ENCODE peak calls at places on chromosomes 12 and 14, in four cellular contexts. H is brain microvascular endothelial cell, K is ascending aorta, N is heart right ventricle. F is an unnamed sample.

GRCh38 chr12:18383203-18383602 is 121.9 kb downstream of the PIK3C2G start:
- DNase-seq in K (no peak), H (peak), N (no peak), F (no peak)

GRCh38 chr14:52951730-52952481 is 1.1 kb upstream of the FERMT2 start:
- DNase-seq in K (peak), N (peak), H (peak), F (peak)

GRCh38 chr14:22487401-22487800 is 101.6 kb downstream of the DAD1 start:
- DNase-seq in N (no peak), H (no peak), K (no peak), F (no peak)

GRCh38 chr12:78330131-78330530 is 499.4 kb downstream of the NAV3 start:
- DNase-seq in H (no peak), K (no peak), N (no peak), F (no peak)

GRCh38 chr12:75660107-75660530 is 148.7 kb upstream of the KRR1 start:
- DNase-seq in N (no peak), K (no peak), H (peak), F (no peak)

GRCh38 chr12:28172434-28173030 is 17.7 kb upstream of the CCDC91 start:
- DNase-seq in K (no peak), H (peak), N (no peak), F (no peak)

GRCh38 chr14:105282098-105282725 is 18.6 kb downstream of the BRF1 start:
- DNase-seq in K (no peak), N (no peak), H (no peak), F (no peak)

GRCh38 chr12:124754949-124755800 is 108.5 kb downstream of the SCARB1 start:
- DNase-seq in H (peak), N (peak), K (peak), F (peak)

GRCh38 chr14:38125484-38125912 is 82.2 kb upstream of the SSTR1 start:
- DNase-seq in N (no peak), K (no peak), H (no peak), F (no peak)

GRCh38 chr12:20822415-20822814 is 11.9 kb downstream of the SLCO1B3 start:
- DNase-seq in N (no peak), H (no peak), K (no peak), F (no peak)

GRCh38 chr12:11711675-11712327 is 62.3 kb downstream of the ETV6 start:
- DNase-seq in K (no peak), N (no peak), H (no peak), F (no peak)

GRCh38 chr14:58637040-58637390 is 747 bp upstream of the DACT1 start:
- DNase-seq in H (peak), K (peak), N (peak), F (peak)

GRCh38 chr12:51224625-51225024 is 6.8 kb upstream of the POU6F1 start:
- DNase-seq in K (no peak), H (no peak), N (no peak), F (no peak)

GRCh38 chr14:73238262-73238852 is 1.1 kb downstream of the PAPLN start:
- DNase-seq in K (no peak), H (peak), N (no peak), F (no peak)

GRCh38 chr14:103023881-103024473 is 33.4 kb downstream of the CDC42BPB start:
- DNase-seq in H (peak), N (peak), K (peak), F (no peak)

GRCh38 chr14:77574446-77575125 is 41.9 kb downstream of the SPTLC2 start:
- DNase-seq in K (no peak), N (no peak), H (no peak), F (peak)

GRCh38 chr14:102095231-102095870 is 8.5 kb upstream of the HSP90AA1 start:
- DNase-seq in H (peak), K (no peak), N (no peak), F (no peak)

GRCh38 chr14:66920196-66920595 is 269.0 kb upstream of the GARIN2 start:
- DNase-seq in H (no peak), K (no peak), N (no peak), F (no peak)

GRCh38 chr12:131113562-131113961 is 159.9 kb downstream of the ADGRD1 start:
- DNase-seq in H (no peak), K (no peak), N (no peak), F (no peak)

GRCh38 chr14:100536721-100537700 is 50.2 kb downstream of the BEGAIN start:
- DNase-seq in N (no peak), K (peak), H (no peak), F (no peak)

GRCh38 chr12:117342682-117343081 is 18.7 kb downstream of the NOS1 start:
- DNase-seq in K (no peak), H (no peak), N (no peak), F (no peak)

GRCh38 chr14:36655054-36655381 is 6.6 kb upstream of the PAX9 start:
- DNase-seq in H (no peak), K (no peak), N (no peak), F (no peak)

GRCh38 chr12:8860165-8860961 is 37.9 kb downstream of the A2ML1 start:
- DNase-seq in H (peak), N (peak), K (peak), F (no peak)

GRCh38 chr14:90513151-90514014 is 116.6 kb downstream of the CALM1 start:
- DNase-seq in H (no peak), N (peak), K (peak), F (peak)

GRCh38 chr12:53561590-53561953 is 54.3 kb upstream of the NPFF start:
- DNase-seq in K (no peak), N (no peak), H (peak), F (no peak)

GRCh38 chr12:113571713-113572112 is 100.0 kb upstream of the LHX5 start:
- DNase-seq in N (no peak), H (no peak), K (no peak), F (no peak)

GRCh38 chr12:67534671-67535070 is 113.9 kb upstream of the DYRK2 start:
- DNase-seq in K (no peak), N (peak), H (peak), F (no peak)

GRCh38 chr12:25906651-25907340 is 51.7 kb upstream of the RASSF8 start:
- DNase-seq in H (no peak), K (no peak), N (no peak), F (no peak)

GRCh38 chr14:99118046-99118721 is 153.8 kb downstream of the BCL11B start:
- DNase-seq in K (no peak), H (no peak), N (no peak), F (no peak)
- H3K27ac ChIP-seq in K (no peak), H (no peak), N (no peak), F (no peak)

GRCh38 chr12:55723516-55724225 is 3.5 kb downstream of the RDH5 start:
- DNase-seq in N (no peak), H (no peak), K (no peak), F (no peak)
- H3K27ac ChIP-seq in N (peak), H (no peak), K (peak), F (peak)

DNA sequence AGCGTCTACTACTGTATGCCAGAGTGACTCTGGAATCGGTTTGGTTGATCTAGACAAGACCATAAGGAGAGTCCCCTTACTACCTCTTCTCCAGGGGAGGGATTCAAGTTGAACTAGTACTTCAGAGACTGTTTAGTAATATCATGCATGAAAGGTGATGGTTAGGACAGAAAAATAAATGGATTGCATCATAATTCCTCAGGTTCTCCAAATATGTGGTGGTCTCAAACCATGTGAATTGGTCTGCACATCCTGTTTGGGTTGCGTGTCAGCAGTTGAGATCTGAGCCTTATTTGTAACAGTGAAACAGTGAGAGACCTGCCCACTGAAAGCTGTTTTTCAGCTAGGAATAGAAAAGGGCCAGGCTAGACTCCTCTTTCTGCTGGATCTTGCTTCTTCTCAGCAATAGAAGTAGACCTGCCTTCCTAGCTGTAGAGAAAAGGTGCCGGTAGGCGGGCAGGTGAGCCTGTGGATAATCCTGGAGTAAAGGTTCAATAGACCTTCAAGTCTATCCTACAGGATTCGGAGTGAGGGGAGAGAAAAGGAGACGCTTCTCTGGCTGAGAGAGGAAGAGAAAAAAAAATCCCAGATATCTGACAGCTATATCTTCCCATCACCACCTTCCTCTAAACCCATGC is 258.5 kb upstream of the E2F7 start:
- DNase-seq in N (no peak), K (no peak), H (no peak), F (no peak)
- H3K27ac ChIP-seq in N (no peak), K (no peak), H (no peak), F (peak)

DNA sequence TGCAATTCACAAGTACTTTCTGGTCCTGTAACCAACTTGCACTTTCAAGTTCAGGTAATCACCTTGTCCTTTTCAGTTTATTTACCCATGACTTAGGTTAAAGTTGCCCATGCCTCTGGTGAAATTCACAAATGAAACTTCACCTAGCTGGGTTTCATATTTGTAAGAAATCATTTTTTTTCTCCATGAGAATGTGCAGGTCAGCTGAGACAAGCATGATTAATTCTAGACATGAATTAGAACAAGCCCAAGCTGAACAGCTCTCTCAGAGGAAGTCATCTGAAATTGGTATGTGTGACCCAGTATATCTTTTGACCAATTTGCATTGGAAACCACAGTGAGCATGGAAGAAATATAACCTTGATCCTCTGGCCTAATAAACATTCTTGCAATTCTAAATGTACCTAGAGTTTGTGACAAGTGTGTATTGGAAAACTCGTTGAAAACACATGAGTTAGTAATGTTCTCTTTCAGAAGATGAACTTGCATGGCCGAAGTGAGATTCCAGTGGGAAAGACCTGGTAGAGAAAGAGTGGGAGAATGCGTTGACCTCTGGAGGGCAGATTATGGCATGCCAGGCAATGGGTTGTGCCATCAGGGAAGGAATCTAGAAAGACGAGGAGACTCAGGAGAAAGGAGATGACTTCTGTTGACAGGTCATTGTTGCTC is 486.5 kb downstream of the ZFP36L1 start:
- DNase-seq in K (no peak), H (no peak), N (no peak), F (no peak)
- H3K27ac ChIP-seq in K (peak), H (no peak), N (no peak), F (no peak)

DNA sequence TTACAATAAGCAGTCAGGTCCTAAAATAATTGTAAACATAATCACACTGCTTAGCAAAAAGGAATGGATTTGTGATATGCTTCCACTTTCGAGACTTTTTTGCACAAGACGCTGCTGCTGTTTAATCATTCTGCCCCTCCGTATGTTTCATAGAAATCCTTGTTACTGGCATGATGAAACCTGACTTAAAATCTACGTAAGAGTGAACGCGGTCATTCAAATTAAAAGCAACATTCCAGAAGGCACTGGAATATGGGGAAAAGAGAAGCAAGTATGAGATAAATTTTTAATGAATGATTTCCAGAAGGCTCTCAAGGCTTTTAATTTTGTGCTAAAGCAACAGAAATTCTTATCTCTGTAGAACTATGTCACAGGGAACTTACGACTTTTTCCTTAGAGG is 1.1 kb downstream of the CNIH1 start:
- DNase-seq in N (no peak), H (no peak), K (no peak), F (no peak)
- H3K27ac ChIP-seq in N (peak), H (peak), K (peak), F (no peak)

DNA sequence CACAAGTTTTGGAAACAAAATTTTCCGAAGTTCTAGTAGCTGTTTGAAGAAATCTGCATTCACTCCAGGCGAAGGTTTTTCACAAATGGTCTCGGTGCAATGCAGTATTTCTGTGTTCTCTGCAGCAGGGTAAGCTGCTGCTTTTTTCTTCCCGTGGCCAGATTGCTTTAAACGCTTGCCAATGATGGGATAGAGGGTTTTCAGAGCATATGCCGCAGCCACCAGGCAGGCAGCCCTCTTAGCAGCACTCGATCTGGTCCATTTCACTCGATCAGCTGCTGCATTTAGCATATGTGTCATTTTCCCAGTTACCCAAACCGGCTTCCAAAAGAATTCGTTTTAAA is 315 bp downstream of the ABCD2 start:
- DNase-seq in N (no peak), K (no peak), H (no peak), F (no peak)
- H3K27ac ChIP-seq in N (peak), K (peak), H (no peak), F (peak)

GRCh38 chr12:22046090-22046967 is at the start of gene CMAS:
- DNase-seq in H (peak), K (peak), N (peak), F (peak)

GRCh38 chr12:22050078-22050477 is 4.1 kb downstream of the CMAS start:
- DNase-seq in N (no peak), K (no peak), H (no peak), F (no peak)

GRCh38 chr12:22048351-22049041 is 2.5 kb downstream of the CMAS start:
- DNase-seq in N (no peak), H (no peak), K (no peak), F (no peak)

GRCh38 chr12:22046968-22047390 is 961 bp downstream of the CMAS start:
- DNase-seq in N (no peak), H (no peak), K (no peak), F (peak)

GRCh38 chr12:22047495-22047894 is 1.5 kb downstream of the CMAS start:
- DNase-seq in K (no peak), H (no peak), N (no peak), F (no peak)
- H3K27ac ChIP-seq in K (no peak), H (no peak), N (no peak), F (no peak)

GRCh38 chr14:94109915-94110250 is 653 bp upstream of the IFI27 start:
- DNase-seq in N (no peak), H (no peak), K (no peak), F (no peak)
- H3K27ac ChIP-seq in N (peak), H (no peak), K (peak), F (no peak)

GRCh38 chr14:94451826-94452225 is 774 bp downstream of the SERPINA11 start:
- DNase-seq in K (no peak), H (no peak), N (no peak), F (no peak)
- H3K27ac ChIP-seq in K (no peak), H (no peak), N (no peak), F (no peak)

DNA sequence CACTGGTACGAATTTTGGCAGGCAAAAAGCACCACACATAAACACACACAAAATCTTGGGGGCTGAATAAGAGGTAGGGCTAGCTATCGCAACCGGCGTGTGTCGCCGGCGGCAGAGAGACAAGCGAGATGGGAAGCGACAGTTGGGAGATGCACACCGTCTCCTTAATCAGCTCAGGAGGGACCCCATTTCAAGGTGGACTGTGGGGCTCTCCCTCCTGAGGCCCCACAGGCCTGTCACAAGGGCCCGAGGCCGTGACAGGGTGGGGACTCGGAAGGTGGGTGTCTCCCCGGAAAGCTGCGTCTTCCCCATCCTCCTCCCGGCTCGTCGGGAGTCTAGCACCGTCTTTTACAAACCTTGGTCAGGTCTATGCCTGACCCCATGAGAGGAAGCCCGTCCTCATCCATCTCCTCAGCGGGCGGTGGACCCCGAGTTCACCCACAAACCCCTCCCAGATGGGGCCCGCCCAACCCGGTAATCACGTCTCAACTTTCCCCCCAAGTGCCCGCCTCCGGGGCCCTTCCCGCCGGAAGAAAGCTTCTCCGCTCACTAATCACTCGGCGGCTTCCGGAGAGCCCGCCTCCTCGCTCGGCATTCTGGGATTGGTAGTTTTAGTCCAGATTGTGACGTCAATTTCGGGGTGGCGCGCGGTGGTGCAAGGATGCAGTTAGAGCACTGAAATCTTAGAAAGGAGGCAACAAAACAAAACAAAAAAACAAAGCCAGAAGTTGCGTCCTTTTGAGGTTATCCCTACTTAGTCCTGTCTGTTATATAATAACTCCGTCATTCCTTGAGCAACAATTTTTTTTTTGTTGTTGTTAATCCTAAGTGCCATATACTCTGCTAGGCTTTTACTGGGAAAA is at the start of gene WASHC3:
- DNase-seq in N (peak), H (peak), K (peak), F (peak)
- H3K27ac ChIP-seq in N (peak), H (peak), K (peak), F (peak)

F was measured in caudate nucleus.